ENCODE peak calls at places on chromosome 9, in eight cellular contexts. Y is H1, L is GM23248, W is esophagus squamous epithelium, Z is A549, J is heart right ventricle, N is tibial nerve, F is Panc1. S is an unnamed sample. For H3K4me1, the result is how much of the 10 kb centered on the place peaks cover.

GRCh38 chr9:1049641-1050040 is 516 bp upstream of the DMRT2 start:
- DNase-seq in N (no peak), Z (no peak), J (no peak), Y (no peak), F (no peak), L (no peak), W (no peak), S (no peak)

GRCh38 chr9:2889023-2889422 is 45.1 kb upstream of the PUM3 start:
- DNase-seq in F (no peak), L (no peak), Y (no peak), Z (no peak), J (no peak), W (no peak), N (no peak), S (no peak)

GRCh38 chr9:113526231-113526746 is 62.8 kb downstream of the RGS3 start:
- DNase-seq in F (no peak), W (no peak), Z (no peak), L (no peak), J (no peak), N (no peak), Y (no peak), S (no peak)

GRCh38 chr9:124209774-124210173 is 48.0 kb upstream of the NEK6 start:
- DNase-seq in F (no peak), L (no peak), N (no peak), Z (no peak), J (no peak), Y (no peak), W (no peak), S (no peak)

GRCh38 chr9:121686930-121687541 is 35.6 kb downstream of the DAB2IP start:
- DNase-seq in Y (peak), L (peak), N (peak), W (no peak), Z (peak), J (peak), F (peak), S (peak)

GRCh38 chr9:5900622-5901021 is 9.9 kb downstream of the MLANA start:
- DNase-seq in Z (no peak), F (no peak), Y (no peak), N (no peak), W (no peak), J (no peak), L (no peak), S (no peak)

GRCh38 chr9:72355153-72355552 is 9.9 kb downstream of the ZFAND5 start:
- DNase-seq in F (no peak), J (no peak), L (peak), N (no peak), W (no peak), Z (peak), Y (no peak), S (no peak)

GRCh38 chr9:76859860-76860259 is 46.1 kb downstream of the PRUNE2 start:
- DNase-seq in N (no peak), W (no peak), F (no peak), L (no peak), J (no peak), Y (no peak), Z (no peak), S (no peak)

GRCh38 chr9:72478993-72479392 is 42.4 kb upstream of the TMC1 start:
- DNase-seq in Z (no peak), Y (no peak), W (no peak), J (no peak), N (no peak), F (no peak), L (peak), S (no peak)

GRCh38 chr9:83185517-83186192 is 122.7 kb upstream of the RASEF start:
- DNase-seq in L (no peak), Z (no peak), F (no peak), Y (no peak), J (no peak), N (no peak), W (no peak), S (no peak)

GRCh38 chr9:3875371-3876132 is 349.8 kb upstream of the RFX3 start:
- DNase-seq in L (peak), Y (no peak), N (no peak), F (peak), J (no peak), W (no peak), Z (peak), S (no peak)

GRCh38 chr9:111891910-111892499 is 4.6 kb upstream of the UGCG start:
- DNase-seq in W (no peak), F (no peak), Z (peak), L (no peak), Y (no peak), J (no peak), N (no peak), S (no peak)

GRCh38 chr9:3271581-3271980 is 254.2 kb downstream of the RFX3 start:
- DNase-seq in Z (no peak), W (no peak), L (no peak), Y (no peak), J (no peak), N (no peak), F (no peak), S (no peak)

GRCh38 chr9:33620738-33621439 is 96.8 kb downstream of the ANKRD18B start:
- DNase-seq in W (no peak), Z (peak), N (no peak), J (no peak), Y (no peak), L (peak), F (no peak), S (no peak)

GRCh38 chr9:76415731-76416130 is 21.5 kb upstream of the RFK start:
- DNase-seq in J (no peak), W (no peak), F (no peak), Y (no peak), Z (no peak), L (no peak), N (no peak), S (no peak)

GRCh38 chr9:121200346-121200745 is 1.3 kb downstream of the RAB14 start:
- DNase-seq in N (no peak), Y (no peak), W (no peak), J (no peak), L (peak), F (no peak), Z (no peak), S (no peak)

GRCh38 chr9:5321058-5321457 is 16.5 kb upstream of the RLN2 start:
- DNase-seq in J (no peak), W (no peak), L (peak), Z (peak), F (no peak), Y (no peak), N (no peak), S (no peak)

GRCh38 chr9:134224827-134225154 is 60.4 kb upstream of the RNU6ATAC start:
- DNase-seq in W (no peak), F (no peak), N (no peak), L (no peak), J (peak), Z (no peak), Y (no peak), S (peak)

GRCh38 chr9:131585375-131585774 is 40.1 kb downstream of the PRRT1B start:
- DNase-seq in L (no peak), J (no peak), W (no peak), Z (no peak), F (no peak), N (no peak), Y (no peak), S (no peak)

DNA sequence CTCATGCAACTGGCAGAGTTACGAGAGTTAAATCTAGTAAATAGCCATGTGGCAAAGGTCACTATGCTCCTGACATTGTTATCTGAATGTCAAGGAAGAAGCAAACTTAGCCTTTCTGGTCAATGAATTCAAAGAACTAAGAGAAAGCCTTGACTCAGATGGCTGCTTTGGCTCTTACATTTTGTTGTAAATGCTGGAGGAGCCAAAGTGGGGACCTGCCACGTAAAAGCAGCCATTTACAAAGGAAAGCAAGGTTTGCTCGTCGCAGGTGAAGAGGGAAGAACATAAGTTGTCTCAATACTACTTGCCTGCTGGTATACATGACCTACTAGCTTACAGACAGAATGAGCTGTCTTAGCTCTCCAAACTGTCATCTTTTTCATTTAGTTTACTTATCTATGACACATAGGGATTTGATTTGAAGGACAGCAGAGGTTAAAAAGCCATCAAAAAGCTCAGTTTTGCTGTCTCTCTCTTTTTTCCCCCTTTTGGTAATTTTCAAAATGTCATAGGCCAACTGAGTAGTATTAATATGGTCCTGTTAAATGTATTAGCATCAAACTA is 1052.8 kb upstream of the DMAC1 start:
- DNase-seq in F (no peak), Z (no peak), L (no peak), Y (no peak), J (no peak), W (no peak), N (no peak), S (no peak)
- H3K4me1 ChIP-seq in F (under half), Z (under half), L (under half), Y (under half), J (under half), W (under half), N (under half), S (under half)

GRCh38 chr9:19203058-19203457 is 27.4 kb upstream of the DENND4C start:
- DNase-seq in N (no peak), Z (no peak), F (no peak), L (no peak), J (no peak), W (no peak), Y (no peak), S (no peak)
- H3K4me1 ChIP-seq in N (under half), Z (under half), F (under half), L (under half), J (under half), W (under half), Y (under half), S (under half)

GRCh38 chr9:78005231-78006002 is 26.2 kb downstream of the GNAQ start:
- DNase-seq in L (no peak), Y (no peak), J (no peak), W (no peak), Z (no peak), F (no peak), N (no peak), S (no peak)

GRCh38 chr9:78003730-78004129 is 27.9 kb downstream of the GNAQ start:
- DNase-seq in L (no peak), N (no peak), Y (no peak), J (no peak), Z (no peak), W (no peak), F (no peak), S (no peak)

GRCh38 chr9:78001946-78002731 is 29.5 kb downstream of the GNAQ start:
- DNase-seq in Y (no peak), F (no peak), L (peak), Z (no peak), J (no peak), N (no peak), W (no peak), S (no peak)

GRCh38 chr9:78006734-78007133 is 24.9 kb downstream of the GNAQ start:
- DNase-seq in Y (no peak), N (no peak), Z (no peak), L (no peak), W (no peak), F (no peak), J (no peak), S (no peak)

GRCh38 chr9:78004478-78005229 is 27.0 kb downstream of the GNAQ start:
- DNase-seq in L (peak), F (no peak), Z (peak), N (no peak), J (no peak), W (no peak), Y (no peak), S (no peak)
- H3K4me1 ChIP-seq in L (under half), F (under half), Z (under half), N (under half), J (under half), W (under half), Y (under half), S (under half)

GRCh38 chr9:127847833-127848755 is 6.4 kb downstream of the ENG start:
- DNase-seq in Y (no peak), W (no peak), J (no peak), L (no peak), F (no peak), N (no peak), Z (no peak), S (no peak)

GRCh38 chr9:127852829-127853228 is 1.6 kb downstream of the ENG start:
- DNase-seq in F (no peak), W (no peak), N (no peak), L (no peak), Y (no peak), Z (no peak), J (no peak), S (no peak)

GRCh38 chr9:127848756-127849504 is 5.5 kb downstream of the ENG start:
- DNase-seq in Z (no peak), J (no peak), W (no peak), Y (no peak), L (no peak), N (no peak), F (no peak), S (no peak)

GRCh38 chr9:127853312-127854168 is 918 bp downstream of the ENG start:
- DNase-seq in N (no peak), Z (no peak), Y (no peak), J (no peak), F (no peak), W (no peak), L (peak), S (no peak)

DNA sequence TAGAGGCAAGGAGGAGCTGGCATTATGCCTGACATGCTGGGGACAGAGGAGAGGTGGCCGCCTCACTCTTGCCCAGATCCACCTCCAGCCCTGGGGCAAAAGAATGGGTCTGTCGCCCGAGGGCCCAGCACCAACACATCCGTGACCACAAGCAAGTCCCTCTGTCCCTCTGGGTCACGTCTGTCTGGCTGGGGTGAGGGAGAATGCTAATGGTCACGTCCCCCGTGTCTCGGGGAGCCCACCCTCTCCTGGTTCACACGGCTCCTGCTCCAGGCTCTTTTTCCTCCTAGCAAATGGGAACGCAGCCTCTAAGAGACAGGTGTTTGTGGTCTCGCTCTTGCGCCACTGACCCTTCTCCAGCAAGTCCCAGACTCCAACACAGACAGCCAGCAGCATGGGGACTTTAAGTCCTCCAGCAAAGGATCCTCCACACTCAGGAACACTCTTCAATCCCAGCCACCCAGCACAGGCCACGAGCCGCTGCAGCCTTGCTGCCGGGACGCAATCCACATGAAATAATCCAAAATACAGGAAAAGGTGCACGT is 4.1 kb downstream of the ENG start:
- DNase-seq in Z (no peak), F (no peak), J (no peak), W (no peak), Y (no peak), N (no peak), L (no peak), S (no peak)
- H3K4me1 ChIP-seq in Z (under half), F (under half), J (under half), W (half or more), Y (under half), N (under half), L (under half), S (under half)

GRCh38 chr9:109108318-109108717 is 11.4 kb downstream of the TMEM245 start:
- DNase-seq in F (no peak), Z (no peak), W (no peak), Y (no peak), J (no peak), L (peak), N (no peak), S (no peak)
- H3K4me1 ChIP-seq in F (under half), Z (half or more), W (half or more), Y (under half), J (half or more), L (half or more), N (under half), S (under half)

DNA sequence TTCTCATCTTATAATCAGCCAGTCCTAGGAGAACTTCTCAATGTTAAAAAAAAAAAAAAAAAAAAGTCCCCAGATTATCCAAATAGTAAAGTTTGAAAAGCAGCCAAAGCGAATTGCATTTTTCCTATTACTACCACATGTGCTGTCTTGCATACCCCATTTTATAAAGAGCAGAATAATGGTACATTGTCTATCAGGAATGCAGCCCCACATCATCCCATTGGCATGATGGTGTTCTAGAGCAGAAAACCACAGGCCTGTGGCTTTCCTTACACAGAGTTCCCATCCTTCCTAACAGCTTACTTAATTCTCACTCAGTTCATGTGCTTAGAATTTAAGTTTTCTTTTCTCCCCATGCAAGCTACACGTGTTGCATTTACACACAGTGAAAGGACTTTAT is 381.6 kb downstream of the TMEM38B start:
- DNase-seq in W (no peak), L (peak), F (no peak), J (no peak), Y (no peak), N (no peak), Z (no peak), S (no peak)
- H3K4me1 ChIP-seq in W (under half), L (under half), F (under half), J (under half), Y (under half), N (under half), Z (under half), S (under half)

DNA sequence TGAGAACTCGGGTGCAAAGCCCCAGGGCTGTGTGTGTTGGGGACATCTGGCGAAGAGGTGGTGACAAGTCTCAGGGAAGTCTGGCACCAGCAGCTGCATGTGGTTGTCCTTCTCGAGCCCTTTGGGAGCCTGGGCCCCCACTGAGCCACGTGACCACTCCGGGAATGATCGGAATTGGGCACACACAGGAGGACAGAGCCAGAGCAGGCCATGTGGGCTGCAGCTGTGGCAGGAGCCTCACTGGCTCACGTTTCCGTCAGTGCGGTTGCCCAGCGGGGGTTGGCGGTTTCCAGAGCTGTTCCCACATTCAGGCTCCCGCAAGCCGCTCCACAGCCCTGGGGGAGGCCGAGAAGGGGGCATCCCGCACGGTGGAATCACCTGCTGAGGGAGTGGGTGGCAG is 6.8 kb upstream of the CEL start:
- DNase-seq in N (no peak), F (no peak), Y (no peak), J (peak), Z (no peak), L (peak), W (no peak), S (no peak)
- H3K4me1 ChIP-seq in N (under half), F (under half), Y (under half), J (under half), Z (under half), L (under half), W (half or more), S (under half)

GRCh38 chr9:13213998-13214397 is 65.5 kb downstream of the MPDZ start:
- DNase-seq in Y (no peak), L (no peak), Z (no peak), F (no peak), W (no peak), J (no peak), N (no peak), S (no peak)
- H3K4me1 ChIP-seq in Y (under half), L (under half), Z (under half), F (under half), W (under half), J (under half), N (under half), S (under half)